ENCODE peak calls at places on chromosome 2, in seven cellular contexts. F, X, S, C, V, P and Q are unnamed samples.

GRCh38 chr2:23859983-23860382 is 66.9 kb downstream of the ATAD2B start:
- DNase-seq in F (no peak), X (no peak), S (no peak), C (no peak), V (no peak), P (no peak), Q (no peak)

GRCh38 chr2:160783481-160783880 is 289.9 kb upstream of the RBMS1 start:
- DNase-seq in F (no peak), X (no peak), S (no peak), C (no peak), V (no peak), P (no peak), Q (no peak)

GRCh38 chr2:58890865-58891525 is 649.9 kb upstream of the FANCL start:
- DNase-seq in F (no peak), X (no peak), S (no peak), C (no peak), V (no peak), P (no peak), Q (no peak)

GRCh38 chr2:178480227-178481181 is at the start of gene PLEKHA3:
- DNase-seq in F (peak), X (peak), S (peak), C (peak), V (peak), P (peak), Q (peak)

GRCh38 chr2:85273732-85274731 is 53.8 kb downstream of the TGOLN2 start:
- DNase-seq in F (peak), X (no peak), S (no peak), C (no peak), V (peak), P (no peak), Q (no peak)

GRCh38 chr2:126825306-126825705 is 73.4 kb upstream of the TEX51 start:
- DNase-seq in F (no peak), X (no peak), S (no peak), C (no peak), V (peak), P (no peak), Q (no peak)

GRCh38 chr2:25738383-25739343 is 65.3 kb upstream of the DTNB start:
- DNase-seq in F (no peak), X (no peak), S (no peak), C (no peak), V (no peak), P (no peak), Q (no peak)

GRCh38 chr2:190530211-190530639 is 4.3 kb downstream of the NEMP2 start:
- DNase-seq in F (no peak), X (no peak), S (no peak), C (no peak), V (no peak), P (no peak), Q (no peak)

GRCh38 chr2:162934191-162934590 is 95.6 kb upstream of the KCNH7 start:
- DNase-seq in F (no peak), X (no peak), S (no peak), C (no peak), V (no peak), P (no peak), Q (no peak)

GRCh38 chr2:54226224-54226623 is 29.8 kb downstream of the TSPYL6 start:
- DNase-seq in F (no peak), X (no peak), S (no peak), C (no peak), V (no peak), P (no peak), Q (no peak)

GRCh38 chr2:44479127-44479887 is 117.6 kb downstream of the CAMKMT start:
- DNase-seq in F (no peak), X (peak), S (no peak), C (peak), V (no peak), P (peak), Q (no peak)

GRCh38 chr2:208854717-208855116 is 448.1 kb downstream of the PTH2R start:
- DNase-seq in F (no peak), X (no peak), S (no peak), C (no peak), V (no peak), P (no peak), Q (no peak)

GRCh38 chr2:126655066-126655465 is 892 bp upstream of the GYPC start:
- DNase-seq in F (no peak), X (no peak), S (no peak), C (no peak), V (no peak), P (no peak), Q (peak)

GRCh38 chr2:1859671-1860450 is 115.5 kb upstream of the PXDN start:
- DNase-seq in F (no peak), X (no peak), S (no peak), C (no peak), V (no peak), P (no peak), Q (no peak)

GRCh38 chr2:103887625-103888024 is 966.3 kb upstream of the POU3F3 start:
- DNase-seq in F (no peak), X (no peak), S (no peak), C (no peak), V (no peak), P (no peak), Q (no peak)

GRCh38 chr2:8761529-8762164 is 75.8 kb downstream of the KIDINS220 start:
- DNase-seq in F (no peak), X (no peak), S (no peak), C (no peak), V (no peak), P (no peak), Q (no peak)

GRCh38 chr2:142965464-142965863 is 88.0 kb downstream of the KYNU start:
- DNase-seq in F (no peak), X (no peak), S (no peak), C (no peak), V (no peak), P (no peak), Q (no peak)

GRCh38 chr2:45469314-45470099 is 141.6 kb downstream of the SRBD1 start:
- DNase-seq in F (no peak), X (no peak), S (no peak), C (no peak), V (no peak), P (peak), Q (no peak)

GRCh38 chr2:231613655-231614558 is 21.2 kb downstream of the TEX44 start:
- DNase-seq in F (peak), X (peak), S (peak), C (peak), V (peak), P (peak), Q (peak)

GRCh38 chr2:46193356-46193755 is 103.9 kb upstream of the EPAS1 start:
- DNase-seq in F (no peak), X (no peak), S (no peak), C (no peak), V (no peak), P (no peak), Q (peak)

GRCh38 chr2:222311321-222311977 is 12.7 kb upstream of the PAX3 start:
- DNase-seq in F (peak), X (no peak), S (no peak), C (no peak), V (no peak), P (no peak), Q (no peak)

GRCh38 chr2:191739194-191739593 is 61.3 kb downstream of the NABP1 start:
- DNase-seq in F (no peak), X (no peak), S (no peak), C (no peak), V (no peak), P (no peak), Q (no peak)

GRCh38 chr2:19458604-19459003 is 100.2 kb upstream of the OSR1 start:
- DNase-seq in F (no peak), X (no peak), S (no peak), C (no peak), V (no peak), P (no peak), Q (no peak)

GRCh38 chr2:85553184-85553583 is 8.1 kb downstream of the GGCX start:
- DNase-seq in F (no peak), X (no peak), S (no peak), C (no peak), V (no peak), P (no peak), Q (no peak)

GRCh38 chr2:72027426-72028161 is 120.1 kb downstream of the CYP26B1 start:
- DNase-seq in F (no peak), X (no peak), S (peak), C (no peak), V (no peak), P (no peak), Q (peak)

GRCh38 chr2:136765256-136765735 is at the start of gene THSD7B:
- DNase-seq in F (peak), X (no peak), S (no peak), C (no peak), V (no peak), P (no peak), Q (no peak)

GRCh38 chr2:5766051-5766450 is 73.9 kb downstream of the SOX11 start:
- DNase-seq in F (no peak), X (no peak), S (no peak), C (no peak), V (no peak), P (no peak), Q (no peak)

GRCh38 chr2:196063773-196064172 is 4.9 kb downstream of the DNAH7 start:
- DNase-seq in F (no peak), X (no peak), S (no peak), C (no peak), V (no peak), P (no peak), Q (no peak)

GRCh38 chr2:135546432-135546831 is 15.1 kb downstream of the R3HDM1 start:
- DNase-seq in F (no peak), X (no peak), S (no peak), C (no peak), V (no peak), P (no peak), Q (no peak)

GRCh38 chr2:213451542-213452256 is 167.4 kb downstream of the SPAG16 start:
- DNase-seq in F (no peak), X (no peak), S (peak), C (no peak), V (no peak), P (peak), Q (no peak)

GRCh38 chr2:117686699-117687098 is 127.8 kb upstream of the DDX18 start:
- DNase-seq in F (no peak), X (no peak), S (no peak), C (no peak), V (no peak), P (no peak), Q (no peak)

GRCh38 chr2:207528980-207529329 is 807 bp upstream of the CREB1 start:
- DNase-seq in F (no peak), X (peak), S (peak), C (peak), V (peak), P (no peak), Q (no peak)

GRCh38 chr2:120312861-120313694 is 32.9 kb upstream of the INHBB start:
- DNase-seq in F (peak), X (peak), S (peak), C (peak), V (peak), P (peak), Q (peak)

GRCh38 chr2:120314656-120315366 is 31.1 kb upstream of the INHBB start:
- DNase-seq in F (no peak), X (no peak), S (peak), C (no peak), V (no peak), P (no peak), Q (no peak)

GRCh38 chr2:120312076-120312475 is 33.9 kb upstream of the INHBB start:
- DNase-seq in F (no peak), X (no peak), S (no peak), C (no peak), V (no peak), P (no peak), Q (no peak)

GRCh38 chr2:120315367-120316033 is 30.4 kb upstream of the INHBB start:
- DNase-seq in F (no peak), X (no peak), S (no peak), C (no peak), V (no peak), P (no peak), Q (no peak)

GRCh38 chr2:120313695-120314615 is 32.0 kb upstream of the INHBB start:
- DNase-seq in F (no peak), X (no peak), S (no peak), C (no peak), V (no peak), P (peak), Q (no peak)
- H3K4me3 ChIP-seq in F (no peak), X (peak), S (peak), C (peak), V (peak), P (peak), Q (no peak)

DNA sequence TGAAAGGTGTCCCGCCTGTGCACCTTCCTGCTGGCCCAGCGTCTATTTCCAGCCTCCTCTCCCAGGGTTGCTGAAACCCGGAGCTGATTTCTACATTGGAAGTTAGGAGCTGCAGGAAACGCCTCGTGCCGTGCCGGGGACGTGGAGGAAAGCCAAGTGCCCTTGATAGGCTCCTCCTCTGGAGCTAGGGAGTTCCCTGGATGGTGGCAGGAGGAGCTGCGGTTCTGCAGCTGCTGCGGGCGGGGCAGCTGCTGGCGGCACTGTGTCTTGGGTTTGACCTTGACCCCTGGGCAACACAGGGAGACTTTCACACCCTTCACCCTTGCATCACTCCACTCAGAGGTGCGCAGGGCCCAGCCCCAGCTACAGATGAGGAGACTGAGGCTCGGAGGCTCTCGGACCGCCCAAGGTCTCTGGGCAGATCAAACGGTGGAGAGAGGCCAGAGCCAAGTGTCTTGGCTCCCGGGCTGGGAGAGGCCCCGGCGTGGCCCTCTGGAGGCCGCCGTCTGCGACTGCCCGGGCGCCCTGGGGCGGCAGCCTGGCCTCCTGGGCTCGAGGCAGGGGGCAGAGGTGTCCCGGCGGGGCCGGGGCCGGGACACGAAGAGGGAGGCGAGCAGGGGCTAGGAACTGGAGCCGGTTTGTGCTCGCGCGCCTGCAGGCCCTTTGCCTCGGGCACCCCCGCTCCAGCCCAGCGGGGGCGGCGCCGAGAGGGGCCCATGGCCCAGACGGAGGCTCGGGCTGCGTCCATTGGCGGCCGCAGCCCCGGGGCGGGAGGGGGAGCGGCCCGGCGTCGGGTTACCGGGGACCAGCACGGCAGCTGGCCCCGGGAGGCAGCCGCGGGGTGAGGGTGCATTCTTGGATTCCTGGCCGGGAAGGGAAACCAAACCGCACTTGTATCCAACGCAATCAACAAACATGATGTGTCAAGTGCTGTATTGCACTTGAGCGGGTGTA is 129.7 kb upstream of the SLC1A4 start:
- DNase-seq in F (peak), X (peak), S (peak), C (peak), V (peak), P (peak), Q (peak)
- TF ChIP-seq POLR2A in F (peak), X (no peak), S (no peak), C (peak), V (no peak), P (no peak), Q (no peak)

DNA sequence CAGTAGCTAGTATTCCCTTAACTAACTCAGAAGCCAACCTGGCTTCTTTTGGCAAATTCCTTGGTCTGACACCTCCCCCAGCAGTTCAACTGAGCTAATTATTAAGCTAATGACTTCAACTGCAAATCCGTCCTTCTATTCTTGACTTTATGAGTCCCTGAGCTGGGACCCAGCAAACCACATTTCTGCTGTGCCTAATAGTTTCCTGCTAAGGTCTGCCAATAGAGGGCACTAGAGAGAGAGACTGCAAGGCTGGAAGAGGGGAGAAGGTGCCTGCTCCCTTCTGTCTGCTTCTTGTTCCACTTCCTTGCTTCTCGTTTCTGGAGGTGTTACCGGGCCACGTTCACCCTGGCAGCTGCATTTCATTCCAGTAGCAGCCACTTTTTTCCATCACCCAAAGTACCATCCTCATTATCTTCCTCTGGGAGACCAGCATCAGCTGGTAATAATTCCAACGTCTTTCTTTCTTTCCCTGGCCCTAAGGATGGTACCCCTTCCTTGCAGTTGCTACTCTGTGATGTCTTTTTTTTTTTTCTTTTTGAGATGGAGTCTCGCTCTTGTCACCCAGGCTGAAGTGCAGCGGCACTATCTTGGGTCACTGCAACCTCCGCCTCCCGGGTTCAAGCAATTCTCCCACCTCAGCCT is 352.0 kb downstream of the TNS1 start:
- DNase-seq in F (no peak), X (no peak), S (no peak), C (no peak), V (no peak), P (peak), Q (peak)
- H3K4me3 ChIP-seq in F (no peak), X (no peak), S (no peak), C (no peak), V (no peak), P (no peak), Q (no peak)

GRCh38 chr2:74197049-74197448 is 1.4 kb upstream of the MTHFD2 start:
- DNase-seq in F (no peak), X (no peak), S (no peak), C (no peak), V (no peak), P (no peak), Q (no peak)

GRCh38 chr2:74199275-74199701 is 873 bp downstream of the MTHFD2 start:
- DNase-seq in F (no peak), X (peak), S (no peak), C (no peak), V (no peak), P (no peak), Q (no peak)

GRCh38 chr2:74197983-74198460 is 393 bp upstream of the MTHFD2 start:
- DNase-seq in F (no peak), X (no peak), S (no peak), C (no peak), V (peak), P (no peak), Q (no peak)

GRCh38 chr2:74199871-74200305 is 1.5 kb downstream of the MTHFD2 start:
- DNase-seq in F (no peak), X (peak), S (no peak), C (no peak), V (no peak), P (no peak), Q (no peak)

GRCh38 chr2:74198461-74199274 is at the start of gene MTHFD2:
- DNase-seq in F (peak), X (peak), S (peak), C (peak), V (peak), P (peak), Q (peak)
- TF ChIP-seq POLR2A in F (peak), X (peak), S (no peak), C (peak), V (peak), P (no peak), Q (no peak)

DNA sequence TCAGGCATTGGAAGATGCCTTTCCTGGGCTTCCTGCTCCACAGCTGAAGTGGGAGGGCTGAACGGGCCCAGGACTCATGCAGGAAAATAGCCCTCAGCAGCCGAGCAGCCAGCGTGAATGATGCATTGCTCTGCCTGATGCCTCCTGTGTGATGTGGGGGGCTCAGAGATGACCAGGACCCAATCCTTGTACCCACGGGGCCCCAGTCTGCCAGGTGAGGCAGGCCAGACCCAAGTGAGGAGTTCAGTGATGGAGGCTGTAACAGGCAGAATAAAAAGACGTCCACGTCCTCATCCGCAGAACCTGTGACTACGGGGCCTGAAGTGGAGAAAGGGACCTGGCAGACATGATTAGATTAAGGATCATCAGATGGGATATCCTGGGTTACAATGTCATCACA is 194.9 kb upstream of the HDAC4 start:
- DNase-seq in F (peak), X (no peak), S (peak), C (no peak), V (peak), P (no peak), Q (no peak)
- H3K4me3 ChIP-seq in F (no peak), X (no peak), S (no peak), C (no peak), V (no peak), P (no peak), Q (no peak)